ENCODE peak calls at places on chromosomes 3 and 15, in ten cellular contexts. N is Peyer's patch, B is heart left ventricle, W is A549, Q is uterus, G is GM12891, Z is breast epithelium, O is stomach, E is esophagus muscularis mucosa, V is ovary. A is an unnamed sample.

GRCh38 chr3:155270485-155271342 is 22.8 kb downstream of the STRIT1 start:
- DNase-seq in N (no peak), B (no peak), W (no peak), Q (no peak), G (no peak), Z (no peak), O (no peak), E (no peak), V (no peak), A (no peak)

GRCh38 chr3:71247221-71247947 is 336.1 kb downstream of the FOXP1 start:
- DNase-seq in N (no peak), B (peak), W (peak), Q (no peak), G (no peak), Z (no peak), O (no peak), E (no peak), V (no peak), A (peak)

GRCh38 chr15:66231421-66232266 is 21.9 kb downstream of the MEGF11 start:
- DNase-seq in N (no peak), B (no peak), W (no peak), Q (no peak), G (no peak), Z (no peak), O (no peak), E (no peak), V (no peak), A (peak)

GRCh38 chr15:100437261-100437660 is 91.5 kb downstream of the CERS3 start:
- DNase-seq in N (no peak), B (no peak), W (no peak), Q (no peak), G (no peak), Z (no peak), O (no peak), E (no peak), V (no peak), A (no peak)

GRCh38 chr3:150384517-150385212 is 23.4 kb upstream of the TSC22D2 start:
- DNase-seq in N (peak), B (no peak), W (no peak), Q (no peak), G (no peak), Z (no peak), O (no peak), E (no peak), V (no peak), A (peak)

GRCh38 chr3:138799822-138800221 is 34.9 kb downstream of the PIK3CB start:
- DNase-seq in N (no peak), B (peak), W (no peak), Q (no peak), G (no peak), Z (no peak), O (no peak), E (no peak), V (no peak), A (no peak)

GRCh38 chr3:24396338-24396737 is 98.3 kb downstream of the THRB start:
- DNase-seq in N (no peak), B (no peak), W (no peak), Q (no peak), G (no peak), Z (no peak), O (no peak), E (no peak), V (no peak), A (no peak)

GRCh38 chr3:11969986-11970385 is 34.2 kb upstream of the SYN2 start:
- DNase-seq in N (no peak), B (no peak), W (no peak), Q (no peak), G (no peak), Z (no peak), O (no peak), E (no peak), V (no peak), A (no peak)

GRCh38 chr15:90960316-90961091 is 5.8 kb downstream of the RCCD1 start:
- DNase-seq in N (no peak), B (no peak), W (no peak), Q (no peak), G (no peak), Z (no peak), O (no peak), E (no peak), V (no peak), A (no peak)

GRCh38 chr15:58182460-58183163 is 44.4 kb downstream of the AQP9 start:
- DNase-seq in N (peak), B (peak), W (peak), Q (no peak), G (peak), Z (no peak), O (peak), E (no peak), V (peak), A (peak)

GRCh38 chr3:104214937-104215336 is 1151.8 kb upstream of the ALCAM start:
- DNase-seq in N (no peak), B (no peak), W (no peak), Q (no peak), G (no peak), Z (no peak), O (no peak), E (no peak), V (no peak), A (no peak)

GRCh38 chr15:101047301-101047781 is 128.2 kb downstream of the LRRK1 start:
- DNase-seq in N (peak), B (no peak), W (no peak), Q (peak), G (no peak), Z (peak), O (peak), E (peak), V (peak), A (no peak)

GRCh38 chr3:43964640-43965039 is 273.9 kb downstream of the ABHD5 start:
- DNase-seq in N (no peak), B (no peak), W (no peak), Q (no peak), G (no peak), Z (no peak), O (no peak), E (peak), V (no peak), A (no peak)

GRCh38 chr3:53199834-53200233 is 38.8 kb downstream of the PRKCD start:
- DNase-seq in N (no peak), B (no peak), W (no peak), Q (no peak), G (no peak), Z (no peak), O (no peak), E (no peak), V (no peak), A (no peak)

GRCh38 chr3:111484666-111485065 is 57.3 kb upstream of the CD96 start:
- DNase-seq in N (no peak), B (no peak), W (no peak), Q (no peak), G (no peak), Z (no peak), O (no peak), E (no peak), V (no peak), A (peak)

DNA sequence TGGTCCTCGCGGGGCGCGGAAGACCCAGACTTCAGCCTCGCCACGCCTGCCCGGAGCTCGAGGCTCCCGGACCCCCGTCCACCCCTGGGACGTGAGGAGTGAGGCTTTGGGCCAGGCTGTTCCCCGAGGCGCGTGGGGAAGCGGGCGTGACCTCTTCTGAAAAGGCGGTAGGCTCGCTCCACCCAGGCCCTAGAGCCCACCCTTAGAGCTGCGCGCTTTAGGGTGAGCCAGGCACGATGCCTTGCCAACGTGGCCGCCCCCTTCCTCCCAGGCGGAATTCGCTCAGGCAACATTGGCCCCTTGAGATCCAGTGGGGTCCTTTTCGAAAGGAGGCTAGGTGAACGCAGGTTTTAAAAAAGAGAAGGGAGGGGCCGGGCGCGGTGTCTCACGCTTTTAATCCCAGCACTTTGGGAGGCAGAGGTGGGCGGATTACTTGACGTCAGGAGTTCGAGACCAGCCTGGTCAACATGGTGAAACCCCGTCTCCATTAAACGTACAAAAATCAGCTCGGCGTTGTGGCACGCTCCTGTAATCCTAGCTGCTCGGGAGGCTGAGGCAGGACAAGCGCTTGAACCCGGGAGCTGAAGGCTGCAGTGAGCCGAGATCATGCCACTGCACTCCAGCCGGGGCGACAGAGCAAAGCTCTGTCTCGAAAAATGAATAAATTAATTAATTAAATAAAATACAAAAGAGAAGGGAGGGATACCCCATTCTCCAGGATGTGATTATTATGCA is 896 bp upstream of the RPP25 start:
- DNase-seq in N (peak), B (peak), W (peak), Q (peak), G (no peak), Z (no peak), O (no peak), E (no peak), V (no peak), A (no peak)
- TF ChIP-seq POLR2A in N (no peak), B (no peak), W (no peak), Q (peak), G (no peak), Z (no peak), O (no peak), E (no peak), V (peak), A (no peak)

DNA sequence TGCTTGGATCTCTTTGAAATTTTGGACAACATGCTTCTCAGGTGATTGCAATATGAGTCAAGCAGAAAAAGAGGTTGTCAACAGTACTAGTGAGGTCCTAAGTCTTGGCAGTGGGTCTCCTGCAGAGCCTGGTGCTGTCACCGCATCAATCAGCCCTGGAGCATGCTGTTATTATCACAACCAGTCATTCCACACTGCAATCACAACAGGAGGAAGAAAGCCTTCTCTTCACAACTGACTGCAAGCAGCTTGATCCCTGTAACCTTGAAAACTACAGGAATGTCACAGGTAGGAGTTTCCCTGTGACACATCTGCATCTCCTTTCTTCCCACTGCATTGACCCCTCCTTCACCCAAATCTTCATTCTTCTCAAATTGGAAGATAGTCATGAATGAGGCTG is 451.1 kb upstream of the ATP11B start:
- DNase-seq in N (no peak), B (no peak), W (no peak), Q (no peak), G (no peak), Z (no peak), O (no peak), E (no peak), V (no peak), A (no peak)
- TF ChIP-seq POLR2A in N (no peak), B (no peak), W (no peak), Q (no peak), G (no peak), Z (no peak), O (no peak), E (no peak), V (no peak), A (no peak)

DNA sequence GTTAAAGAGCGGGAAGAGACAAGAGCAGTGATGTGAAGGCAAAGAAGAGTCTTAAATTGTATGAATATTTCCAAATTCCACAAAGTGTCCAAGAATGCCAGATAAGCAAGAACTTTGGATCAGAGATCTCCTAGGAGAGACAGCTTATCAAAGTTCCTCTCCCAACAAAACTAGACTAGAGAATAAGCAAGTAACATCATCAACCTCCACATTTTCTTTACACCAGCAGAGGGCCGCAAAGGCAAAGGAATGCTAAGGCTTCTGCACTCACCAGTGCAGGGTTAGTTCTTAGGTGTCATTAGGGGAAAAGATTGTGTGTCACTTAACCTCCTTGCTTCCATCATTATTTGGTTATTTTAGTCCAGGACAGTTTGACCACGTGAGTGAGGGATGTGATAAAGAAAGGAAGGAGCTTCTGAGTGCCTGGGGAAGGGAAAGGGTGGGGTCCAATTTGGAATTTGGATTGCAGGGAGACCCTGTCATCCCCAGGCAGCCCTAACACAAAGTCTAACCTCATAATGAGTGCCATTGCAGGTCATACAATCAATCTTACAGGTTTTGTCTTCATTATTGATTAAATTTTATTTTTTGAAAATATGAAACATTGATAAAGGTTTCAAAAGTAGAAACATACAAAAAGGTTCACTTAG is 7.5 kb upstream of the CMTM6 start:
- DNase-seq in N (peak), B (peak), W (peak), Q (peak), G (peak), Z (peak), O (peak), E (no peak), V (peak), A (peak)
- TF ChIP-seq POLR2A in N (no peak), B (no peak), W (no peak), Q (no peak), G (no peak), Z (no peak), O (no peak), E (no peak), V (no peak), A (no peak)

GRCh38 chr15:31465083-31465955 is 138.7 kb downstream of the KLF13 start:
- DNase-seq in N (peak), B (no peak), W (no peak), Q (peak), G (no peak), Z (no peak), O (peak), E (no peak), V (no peak), A (no peak)
- TF ChIP-seq POLR2A in N (peak), B (no peak), W (no peak), Q (no peak), G (no peak), Z (no peak), O (no peak), E (no peak), V (no peak), A (no peak)

GRCh38 chr3:79019924-79020173 is 747.9 kb downstream of the ROBO1 start:
- DNase-seq in N (no peak), B (no peak), W (no peak), Q (no peak), G (no peak), Z (no peak), O (no peak), E (no peak), V (no peak), A (no peak)

GRCh38 chr3:79016587-79017380 is 751.0 kb downstream of the ROBO1 start:
- DNase-seq in N (no peak), B (no peak), W (no peak), Q (no peak), G (no peak), Z (no peak), O (no peak), E (no peak), V (no peak), A (no peak)

GRCh38 chr3:79018671-79019136 is 749.1 kb downstream of the ROBO1 start:
- DNase-seq in N (peak), B (peak), W (peak), Q (peak), G (no peak), Z (no peak), O (peak), E (no peak), V (peak), A (peak)

GRCh38 chr3:79015854-79016253 is 751.9 kb downstream of the ROBO1 start:
- DNase-seq in N (no peak), B (no peak), W (no peak), Q (no peak), G (no peak), Z (no peak), O (no peak), E (no peak), V (no peak), A (no peak)

DNA sequence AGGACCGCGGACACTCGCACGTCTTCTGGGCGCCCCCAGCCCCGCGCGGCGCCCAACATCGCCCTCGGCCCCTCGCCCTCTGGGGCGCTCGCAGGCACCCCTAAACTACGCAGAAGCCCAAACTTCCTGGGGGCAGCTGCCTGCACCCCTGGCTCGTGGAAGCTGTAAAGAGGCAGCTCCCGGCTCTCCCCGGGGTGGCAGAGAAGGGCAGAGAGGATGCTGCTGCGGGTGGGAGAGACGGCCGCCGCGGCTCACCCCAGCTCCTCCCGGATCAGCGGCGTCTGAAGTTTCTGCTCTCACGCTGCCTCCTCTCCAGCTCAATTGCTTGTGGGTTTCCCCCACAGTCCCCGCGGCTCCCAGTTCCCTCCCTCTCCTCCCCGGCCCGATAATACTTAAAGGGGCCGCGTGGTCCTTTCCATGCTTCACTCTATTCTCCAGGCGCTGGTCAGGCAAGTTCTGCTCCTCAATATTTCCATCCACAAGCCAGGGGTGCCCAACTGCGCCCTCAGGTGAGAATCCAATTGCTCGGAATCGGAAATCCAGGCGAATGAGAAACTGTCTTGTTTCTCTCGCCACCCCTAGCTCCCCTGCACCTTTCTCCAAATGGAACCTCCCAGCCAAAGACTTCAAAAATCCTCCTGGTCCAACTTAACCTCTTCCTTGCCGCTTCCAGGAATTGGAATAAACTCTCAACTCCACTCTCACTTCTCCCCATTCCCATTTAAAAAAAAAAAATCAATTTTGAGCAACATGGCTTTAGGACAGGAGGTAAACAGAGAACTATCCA is 748.5 kb downstream of the ROBO1 start:
- DNase-seq in N (peak), B (peak), W (peak), Q (peak), G (no peak), Z (peak), O (peak), E (no peak), V (peak), A (peak)
- TF ChIP-seq POLR2A in N (peak), B (peak), W (peak), Q (peak), G (peak), Z (no peak), O (no peak), E (peak), V (peak), A (no peak)

GRCh38 chr3:129313415-129313982 is 34.8 kb downstream of the HMCES start:
- DNase-seq in N (no peak), B (no peak), W (no peak), Q (no peak), G (no peak), Z (no peak), O (no peak), E (no peak), V (peak), A (peak)
- TF ChIP-seq POLR2A in N (peak), B (no peak), W (no peak), Q (no peak), G (peak), Z (peak), O (no peak), E (no peak), V (no peak), A (peak)

GRCh38 chr15:99101501-99101900 is 3.4 kb upstream of the SYNM start:
- DNase-seq in N (no peak), B (no peak), W (no peak), Q (peak), G (no peak), Z (no peak), O (no peak), E (no peak), V (no peak), A (no peak)

GRCh38 chr15:99102332-99103235 is 2.3 kb upstream of the SYNM start:
- DNase-seq in N (no peak), B (no peak), W (no peak), Q (peak), G (no peak), Z (peak), O (no peak), E (no peak), V (no peak), A (no peak)

GRCh38 chr15:99099661-99100060 is 5.2 kb upstream of the SYNM start:
- DNase-seq in N (no peak), B (no peak), W (no peak), Q (peak), G (no peak), Z (no peak), O (no peak), E (no peak), V (no peak), A (no peak)

GRCh38 chr15:99098991-99099390 is 5.9 kb upstream of the SYNM start:
- DNase-seq in N (no peak), B (no peak), W (no peak), Q (peak), G (no peak), Z (no peak), O (no peak), E (no peak), V (no peak), A (no peak)

DNA sequence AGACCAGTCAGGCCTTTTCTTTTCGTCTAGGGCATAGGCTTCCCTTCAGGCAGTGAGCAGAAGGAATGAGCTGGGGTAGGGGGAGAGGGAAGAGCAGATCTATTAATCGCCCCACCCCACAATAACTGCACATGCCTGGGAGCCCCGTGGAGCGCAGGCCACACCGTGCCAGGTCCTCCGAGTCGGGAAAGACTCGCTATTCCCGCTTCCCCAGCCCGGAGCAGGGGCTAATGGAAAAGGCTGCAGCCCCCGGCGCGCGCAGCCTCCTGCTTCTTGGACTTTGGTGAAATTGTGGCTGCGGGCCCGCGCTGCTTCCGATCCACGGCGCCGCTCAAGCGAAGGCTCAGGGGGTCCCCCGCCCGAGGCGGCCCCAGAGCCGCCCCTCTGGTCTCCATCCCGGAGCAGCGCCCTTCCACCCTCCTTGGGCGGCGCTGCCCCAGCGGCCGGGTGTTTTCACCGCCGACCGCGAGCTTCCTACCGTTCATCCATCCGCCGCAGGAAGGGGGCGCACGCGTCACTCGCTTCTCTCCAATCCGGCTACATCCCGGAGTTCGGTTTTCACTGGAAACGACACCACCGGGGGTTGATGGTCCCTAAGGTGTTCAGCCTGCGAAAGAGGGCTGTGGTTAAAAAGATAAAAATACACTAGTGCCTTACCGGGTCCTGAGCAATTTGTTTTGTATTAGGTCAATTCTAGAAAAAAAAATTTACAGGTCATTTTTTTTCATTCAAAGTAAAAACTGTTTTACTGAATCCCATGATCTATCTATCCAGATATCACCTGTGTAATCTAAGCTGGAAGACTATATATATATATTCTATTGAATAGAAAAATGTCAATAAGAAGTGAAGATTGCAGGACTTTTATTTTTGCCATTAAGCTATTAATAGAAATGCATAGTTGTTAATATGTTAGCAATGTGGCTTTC is 4.4 kb upstream of the SYNM start:
- DNase-seq in N (peak), B (peak), W (peak), Q (peak), G (peak), Z (peak), O (peak), E (no peak), V (peak), A (peak)
- TF ChIP-seq POLR2A in N (no peak), B (no peak), W (no peak), Q (no peak), G (no peak), Z (no peak), O (no peak), E (peak), V (no peak), A (no peak)

A was measured in erythroblast.